ENCODE peak calls at places on chromosomes 4 and X, in five cellular contexts. X, G, S, M and L are unnamed samples.

GRCh38 chrX:148930330-148930729 is 429.9 kb downstream of the AFF2 start:
- DNase-seq in G (no peak), S (no peak), M (no peak), X (no peak), L (peak)

GRCh38 chr4:15914291-15914690 is 24.2 kb downstream of the FGFBP1 start:
- DNase-seq in X (no peak), G (no peak), S (no peak), M (peak), L (no peak)

GRCh38 chrX:47690175-47690574 is 31.2 kb upstream of the UXT start:
- DNase-seq in S (no peak), X (no peak), M (no peak), G (peak), L (no peak)

GRCh38 chr4:80422727-80423404 is 87.3 kb downstream of the CFAP299 start:
- DNase-seq in G (no peak), M (peak), S (no peak), X (no peak), L (no peak)

GRCh38 chrX:21974011-21974385 is 33.5 kb downstream of the SMS start:
- DNase-seq in G (no peak), S (no peak), M (peak), X (no peak), L (peak)

GRCh38 chrX:53260836-53261235 is 20.5 kb downstream of the IQSEC2 start:
- DNase-seq in S (no peak), G (no peak), M (no peak), X (no peak), L (no peak)

GRCh38 chr4:25860586-25861421 is 2.0 kb downstream of the SEL1L3 start:
- DNase-seq in X (no peak), G (peak), S (no peak), M (no peak), L (no peak)

GRCh38 chr4:15457401-15458201 is 12.1 kb upstream of the CC2D2A start:
- DNase-seq in S (peak), X (no peak), G (peak), M (peak), L (no peak)

GRCh38 chr4:2796261-2797187 is 3.6 kb downstream of the SH3BP2 start:
- DNase-seq in X (no peak), G (peak), S (no peak), M (peak), L (peak)

GRCh38 chr4:84632092-84632491 is 49.2 kb downstream of the CDS1 start:
- DNase-seq in M (peak), S (peak), G (no peak), X (no peak), L (peak)

GRCh38 chr4:55355555-55355954 is 9.5 kb downstream of the SRD5A3 start:
- DNase-seq in G (no peak), S (no peak), X (no peak), M (no peak), L (no peak)

GRCh38 chrX:100904433-100904832 is 24.3 kb downstream of the XKRX start:
- DNase-seq in X (no peak), S (no peak), M (no peak), G (no peak), L (no peak)

GRCh38 chr4:150708004-150708403 is 126.1 kb downstream of the MAB21L2 start:
- DNase-seq in S (no peak), X (no peak), G (no peak), M (no peak), L (no peak)

GRCh38 chrX:13219990-13220764 is 99.7 kb downstream of the ATXN3L start:
- DNase-seq in S (no peak), G (peak), M (no peak), X (no peak), L (no peak)

GRCh38 chr4:41358626-41359025 is 101.9 kb downstream of the UCHL1 start:
- DNase-seq in X (peak), M (no peak), S (no peak), G (peak), L (no peak)

GRCh38 chrX:46251755-46252154 is 293.5 kb downstream of the ZNF674 start:
- DNase-seq in G (peak), S (no peak), M (peak), X (no peak), L (peak)

GRCh38 chrX:25025615-25026014 is 9.8 kb upstream of the ARX start:
- DNase-seq in S (no peak), X (no peak), M (no peak), G (no peak), L (no peak)

GRCh38 chr4:5204781-5205180 is 153.5 kb downstream of the STK32B start:
- DNase-seq in G (peak), X (no peak), S (no peak), M (peak), L (no peak)

GRCh38 chrX:45774961-45775360 is 574.3 kb upstream of the DIPK2B start:
- DNase-seq in G (no peak), X (peak), M (peak), S (peak), L (no peak)

GRCh38 chr4:16912896-16913295 is 14.5 kb upstream of the LDB2 start:
- DNase-seq in X (no peak), S (no peak), G (no peak), M (no peak), L (no peak)